ENCODE peak calls at places on chromosomes 4 and X, in four cellular contexts. One of them, this sample, is unnamed.

GRCh38 chrX:66731398-66731797 is 92.5 kb upstream of the EDA2R start:
- DNase-seq in GM12865: peak
- DNase-seq in cardiac fibroblast: peak
- DNase-seq in cardiac muscle cell: peak
- DNase-seq in this sample: no peak

GRCh38 chr4:190020790-190021717 is 6.0 kb downstream of the FRG2 start:
- DNase-seq in cardiac fibroblast: peak
- DNase-seq in cardiac muscle cell: peak
- DNase-seq in GM12865: no peak
- DNase-seq in this sample: no peak

GRCh38 chr4:5435201-5435600 is 273.2 kb downstream of the EVC2 start:
- DNase-seq in GM12865: no peak
- DNase-seq in cardiac muscle cell: no peak
- DNase-seq in cardiac fibroblast: no peak
- DNase-seq in this sample: no peak

GRCh38 chr4:106978046-106978774 is 57.9 kb downstream of the DKK2 start:
- DNase-seq in cardiac fibroblast: no peak
- DNase-seq in GM12865: peak
- DNase-seq in cardiac muscle cell: no peak
- DNase-seq in this sample: no peak

GRCh38 chr4:153209410-153209809 is 5.2 kb downstream of the TRIM2 start:
- DNase-seq in GM12865: no peak
- DNase-seq in cardiac muscle cell: no peak
- DNase-seq in cardiac fibroblast: no peak
- DNase-seq in this sample: no peak

GRCh38 chr4:15942283-15942682 is 3.7 kb upstream of the FGFBP1 start:
- DNase-seq in GM12865: no peak
- DNase-seq in cardiac muscle cell: no peak
- DNase-seq in cardiac fibroblast: no peak
- DNase-seq in this sample: no peak

GRCh38 chr4:111362891-111363290 is 740.0 kb upstream of the PITX2 start:
- DNase-seq in cardiac muscle cell: peak
- DNase-seq in GM12865: no peak
- DNase-seq in cardiac fibroblast: peak
- DNase-seq in this sample: no peak

GRCh38 chrX:151708821-151709220 is 7.0 kb upstream of the FATE1 start:
- DNase-seq in cardiac fibroblast: no peak
- DNase-seq in cardiac muscle cell: no peak
- DNase-seq in GM12865: no peak
- DNase-seq in this sample: no peak

GRCh38 chr4:143514432-143514831 is 930 bp downstream of the SMARCA5 start:
- DNase-seq in cardiac fibroblast: peak
- DNase-seq in cardiac muscle cell: peak
- DNase-seq in GM12865: peak
- DNase-seq in this sample: peak

GRCh38 chr4:165874799-165875371 is 1.8 kb downstream of the TLL1 start:
- DNase-seq in GM12865: no peak
- DNase-seq in cardiac muscle cell: peak
- DNase-seq in cardiac fibroblast: peak
- DNase-seq in this sample: peak

GRCh38 chr4:153547520-153547919 is 81.4 kb downstream of the TMEM131L start:
- DNase-seq in cardiac fibroblast: no peak
- DNase-seq in cardiac muscle cell: no peak
- DNase-seq in GM12865: no peak
- DNase-seq in this sample: no peak

GRCh38 chrX:64229145-64229544 is 1.3 kb downstream of the ASB12 start:
- DNase-seq in cardiac muscle cell: no peak
- DNase-seq in GM12865: no peak
- DNase-seq in cardiac fibroblast: no peak
- DNase-seq in this sample: no peak

GRCh38 chrX:88604433-88605221 is 142.4 kb upstream of the CPXCR1 start:
- DNase-seq in cardiac muscle cell: peak
- DNase-seq in cardiac fibroblast: peak
- DNase-seq in GM12865: no peak
- DNase-seq in this sample: no peak

GRCh38 chr4:89067407-89067806 is 10.4 kb upstream of the FAM13A start:
- DNase-seq in GM12865: no peak
- DNase-seq in cardiac fibroblast: no peak
- DNase-seq in cardiac muscle cell: no peak
- DNase-seq in this sample: no peak

GRCh38 chr4:128880662-128881061 is 71.2 kb downstream of the JADE1 start:
- DNase-seq in GM12865: no peak
- DNase-seq in cardiac muscle cell: peak
- DNase-seq in cardiac fibroblast: peak
- DNase-seq in this sample: no peak

GRCh38 chr4:56958111-56958517 is 19.3 kb downstream of the NOA1 start:
- DNase-seq in cardiac fibroblast: peak
- DNase-seq in GM12865: no peak
- DNase-seq in cardiac muscle cell: peak
- DNase-seq in this sample: peak

GRCh38 chr4:163161536-163162205 is 5.0 kb downstream of the NAF1 start:
- DNase-seq in cardiac muscle cell: peak
- DNase-seq in GM12865: no peak
- DNase-seq in cardiac fibroblast: peak
- DNase-seq in this sample: no peak

GRCh38 chrX:111283446-111283845 is 13.2 kb upstream of the CAPN6 start:
- DNase-seq in cardiac muscle cell: no peak
- DNase-seq in GM12865: no peak
- DNase-seq in cardiac fibroblast: no peak
- DNase-seq in this sample: no peak

GRCh38 chrX:120144178-120144844 is 14.1 kb upstream of the RHOXF2 start:
- DNase-seq in cardiac muscle cell: peak
- DNase-seq in cardiac fibroblast: peak
- DNase-seq in GM12865: peak
- DNase-seq in this sample: no peak

GRCh38 chrX:24838624-24839023 is 144.9 kb downstream of the POLA1 start:
- DNase-seq in cardiac fibroblast: peak
- DNase-seq in cardiac muscle cell: peak
- DNase-seq in GM12865: peak
- DNase-seq in this sample: no peak
- TF ChIP-seq CTCF in cardiac fibroblast: peak
- TF ChIP-seq CTCF in cardiac muscle cell: peak
- TF ChIP-seq CTCF in GM12865: peak
- TF ChIP-seq CTCF in this sample: peak

GRCh38 chrX:18753603-18754002 is 46.2 kb downstream of the PPEF1 start:
- DNase-seq in GM12865: peak
- DNase-seq in cardiac muscle cell: no peak
- DNase-seq in cardiac fibroblast: no peak
- DNase-seq in this sample: no peak

GRCh38 chrX:18758166-18758932 is 50.9 kb downstream of the PPEF1 start:
- DNase-seq in GM12865: no peak
- DNase-seq in cardiac fibroblast: no peak
- DNase-seq in cardiac muscle cell: no peak
- DNase-seq in this sample: no peak

GRCh38 chrX:18755651-18756050 is 48.2 kb downstream of the PPEF1 start:
- DNase-seq in GM12865: no peak
- DNase-seq in cardiac muscle cell: peak
- DNase-seq in cardiac fibroblast: peak
- DNase-seq in this sample: no peak
- H3K4me3 ChIP-seq in GM12865: no peak
- H3K4me3 ChIP-seq in cardiac muscle cell: no peak
- H3K4me3 ChIP-seq in cardiac fibroblast: no peak
- H3K4me3 ChIP-seq in this sample: no peak

GRCh38 chr4:162131256-162131655 is 32.5 kb downstream of the FSTL5 start:
- DNase-seq in cardiac fibroblast: no peak
- DNase-seq in GM12865: no peak
- DNase-seq in cardiac muscle cell: no peak
- DNase-seq in this sample: no peak
- TF ChIP-seq CTCF in cardiac fibroblast: no peak
- TF ChIP-seq CTCF in GM12865: no peak
- TF ChIP-seq CTCF in cardiac muscle cell: no peak
- TF ChIP-seq CTCF in this sample: no peak

GRCh38 chr4:183173580-183174526 is 74.8 kb downstream of the WWC2 start:
- DNase-seq in GM12865: no peak
- DNase-seq in cardiac fibroblast: peak
- DNase-seq in cardiac muscle cell: peak
- DNase-seq in this sample: no peak
- H3K4me3 ChIP-seq in GM12865: no peak
- H3K4me3 ChIP-seq in cardiac fibroblast: no peak
- H3K4me3 ChIP-seq in cardiac muscle cell: no peak
- H3K4me3 ChIP-seq in this sample: no peak

GRCh38 chr4:9919047-9919446 is 102.2 kb downstream of the SLC2A9 start:
- DNase-seq in cardiac muscle cell: no peak
- DNase-seq in cardiac fibroblast: no peak
- DNase-seq in GM12865: no peak
- DNase-seq in this sample: no peak

GRCh38 chr4:9920029-9920428 is 101.3 kb downstream of the SLC2A9 start:
- DNase-seq in cardiac muscle cell: no peak
- DNase-seq in GM12865: no peak
- DNase-seq in cardiac fibroblast: no peak
- DNase-seq in this sample: no peak

GRCh38 chr4:9916346-9916745 is 105.0 kb downstream of the SLC2A9 start:
- DNase-seq in cardiac fibroblast: no peak
- DNase-seq in GM12865: no peak
- DNase-seq in cardiac muscle cell: no peak
- DNase-seq in this sample: no peak

GRCh38 chr4:9916937-9917336 is 104.4 kb downstream of the SLC2A9 start:
- DNase-seq in cardiac fibroblast: no peak
- DNase-seq in GM12865: no peak
- DNase-seq in cardiac muscle cell: no peak
- DNase-seq in this sample: no peak

DNA sequence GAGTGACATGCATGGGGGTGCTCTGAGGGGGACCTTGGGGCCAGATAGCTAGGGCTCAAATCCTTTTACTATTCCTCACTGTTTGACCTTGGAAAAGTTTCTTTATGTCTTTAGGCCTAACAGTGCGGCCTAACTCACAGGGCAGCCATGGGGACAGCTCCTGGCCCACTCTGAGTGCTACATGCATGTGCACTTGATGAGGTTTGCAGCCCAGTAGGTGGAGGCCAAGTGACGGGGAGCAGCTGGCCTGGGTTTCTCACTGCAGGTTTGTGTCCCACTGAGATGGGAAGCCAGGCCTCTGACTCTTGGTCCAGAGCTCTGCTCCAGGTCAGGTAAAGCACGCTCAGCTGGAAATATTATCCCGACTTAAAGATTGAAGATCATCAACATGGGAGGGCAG is 102.8 kb downstream of the SLC2A9 start:
- DNase-seq in cardiac muscle cell: no peak
- DNase-seq in cardiac fibroblast: no peak
- DNase-seq in GM12865: no peak
- DNase-seq in this sample: no peak
- TF ChIP-seq CTCF in cardiac muscle cell: no peak
- TF ChIP-seq CTCF in cardiac fibroblast: no peak
- TF ChIP-seq CTCF in GM12865: no peak
- TF ChIP-seq CTCF in this sample: no peak